ENCODE peak calls at places on chromosomes 2 and 18, in six cellular contexts. One of them, this sample, is unnamed.

GRCh38 chr18:7590800-7591560 is 23.9 kb downstream of the PTPRM start:
- DNase-seq in adrenal gland: no peak
- DNase-seq in PC-3: peak; percentile 20
- DNase-seq in mammary epithelial cell: no peak
- DNase-seq in cardiac muscle cell: no peak
- DNase-seq in upper lobe of left lung: no peak
- DNase-seq in this sample: no peak

GRCh38 chr18:58355243-58355642 is 273.6 kb downstream of the ALPK2 start:
- DNase-seq in cardiac muscle cell: no peak
- DNase-seq in upper lobe of left lung: no peak
- DNase-seq in adrenal gland: no peak
- DNase-seq in PC-3: peak; percentile 3
- DNase-seq in mammary epithelial cell: no peak
- DNase-seq in this sample: no peak

GRCh38 chr18:39454866-39455265 is 1889.3 kb upstream of the CELF4 start:
- DNase-seq in PC-3: no peak
- DNase-seq in cardiac muscle cell: no peak
- DNase-seq in upper lobe of left lung: no peak
- DNase-seq in adrenal gland: no peak
- DNase-seq in mammary epithelial cell: no peak
- DNase-seq in this sample: no peak

GRCh38 chr2:71637736-71638135 is 184.4 kb downstream of the DYSF start:
- DNase-seq in cardiac muscle cell: no peak
- DNase-seq in adrenal gland: no peak
- DNase-seq in PC-3: no peak
- DNase-seq in mammary epithelial cell: no peak
- DNase-seq in upper lobe of left lung: no peak
- DNase-seq in this sample: no peak

GRCh38 chr2:45170191-45170975 is 161.1 kb upstream of the SIX2 start:
- DNase-seq in adrenal gland: no peak
- DNase-seq in cardiac muscle cell: peak; percentile 34
- DNase-seq in upper lobe of left lung: peak; percentile 72
- DNase-seq in mammary epithelial cell: no peak
- DNase-seq in PC-3: no peak
- DNase-seq in this sample: no peak

GRCh38 chr2:161992526-161992925 is 81.5 kb downstream of the DPP4 start:
- DNase-seq in mammary epithelial cell: no peak
- DNase-seq in PC-3: no peak
- DNase-seq in adrenal gland: no peak
- DNase-seq in upper lobe of left lung: no peak
- DNase-seq in cardiac muscle cell: no peak
- DNase-seq in this sample: no peak

GRCh38 chr2:135121016-135121657 is 69.0 kb downstream of the RAB3GAP1 start:
- DNase-seq in cardiac muscle cell: no peak
- DNase-seq in PC-3: no peak
- DNase-seq in upper lobe of left lung: no peak
- DNase-seq in adrenal gland: no peak
- DNase-seq in mammary epithelial cell: no peak
- DNase-seq in this sample: no peak

GRCh38 chr18:39655341-39655740 is 2089.7 kb upstream of the CELF4 start:
- DNase-seq in PC-3: no peak
- DNase-seq in adrenal gland: no peak
- DNase-seq in upper lobe of left lung: no peak
- DNase-seq in cardiac muscle cell: no peak
- DNase-seq in mammary epithelial cell: no peak
- DNase-seq in this sample: no peak

GRCh38 chr18:77065221-77065981 is 67.2 kb downstream of the MBP start:
- DNase-seq in upper lobe of left lung: no peak
- DNase-seq in PC-3: peak; percentile 87
- DNase-seq in adrenal gland: no peak
- DNase-seq in cardiac muscle cell: no peak
- DNase-seq in mammary epithelial cell: peak; percentile 86
- DNase-seq in this sample: peak; percentile 63

GRCh38 chr18:43485565-43485964 is 208.3 kb upstream of the SYT4 start:
- DNase-seq in adrenal gland: no peak
- DNase-seq in cardiac muscle cell: no peak
- DNase-seq in PC-3: no peak
- DNase-seq in upper lobe of left lung: no peak
- DNase-seq in mammary epithelial cell: no peak
- DNase-seq in this sample: no peak

GRCh38 chr2:111135910-111136297 is 15.2 kb downstream of the BCL2L11 start:
- DNase-seq in cardiac muscle cell: no peak
- DNase-seq in upper lobe of left lung: peak; percentile 81
- DNase-seq in adrenal gland: no peak
- DNase-seq in PC-3: peak; percentile 50
- DNase-seq in mammary epithelial cell: no peak
- DNase-seq in this sample: no peak

GRCh38 chr2:36487947-36488346 is 110.0 kb downstream of the FEZ2 start:
- DNase-seq in mammary epithelial cell: no peak
- DNase-seq in adrenal gland: no peak
- DNase-seq in upper lobe of left lung: no peak
- DNase-seq in PC-3: no peak
- DNase-seq in cardiac muscle cell: no peak
- DNase-seq in this sample: no peak

GRCh38 chr2:177129610-177130009 is 83.0 kb upstream of the HNRNPA3 start:
- DNase-seq in mammary epithelial cell: no peak
- DNase-seq in cardiac muscle cell: no peak
- DNase-seq in upper lobe of left lung: no peak
- DNase-seq in adrenal gland: no peak
- DNase-seq in PC-3: no peak
- DNase-seq in this sample: no peak

GRCh38 chr18:62744076-62744705 is 28.9 kb downstream of the PHLPP1 start:
- DNase-seq in PC-3: peak; percentile 5
- DNase-seq in cardiac muscle cell: no peak
- DNase-seq in mammary epithelial cell: no peak
- DNase-seq in adrenal gland: no peak
- DNase-seq in upper lobe of left lung: no peak
- DNase-seq in this sample: no peak

GRCh38 chr2:171307560-171307959 is 126.2 kb downstream of the METTL8 start:
- DNase-seq in upper lobe of left lung: no peak
- DNase-seq in adrenal gland: no peak
- DNase-seq in mammary epithelial cell: no peak
- DNase-seq in PC-3: peak; percentile 16
- DNase-seq in cardiac muscle cell: no peak
- DNase-seq in this sample: no peak

GRCh38 chr2:165640232-165640923 is 153.7 kb downstream of the GALNT3 start:
- DNase-seq in PC-3: no peak
- DNase-seq in adrenal gland: no peak
- DNase-seq in cardiac muscle cell: peak; percentile 1
- DNase-seq in mammary epithelial cell: no peak
- DNase-seq in upper lobe of left lung: no peak
- DNase-seq in this sample: no peak

GRCh38 chr2:71181316-71181715 is 45.6 kb downstream of the PAIP2B start:
- DNase-seq in PC-3: peak; percentile 75
- DNase-seq in upper lobe of left lung: no peak
- DNase-seq in cardiac muscle cell: no peak
- DNase-seq in mammary epithelial cell: peak; percentile 51
- DNase-seq in adrenal gland: no peak
- DNase-seq in this sample: no peak

GRCh38 chr18:79988079-79988924 is at the start of gene TXNL4A:
- DNase-seq in PC-3: peak; percentile 92
- DNase-seq in mammary epithelial cell: peak; percentile 81
- DNase-seq in upper lobe of left lung: peak; percentile 98
- DNase-seq in cardiac muscle cell: peak; percentile 87
- DNase-seq in adrenal gland: peak; percentile 85
- DNase-seq in this sample: peak; percentile 81

GRCh38 chr2:36423172-36423571 is 67.6 kb downstream of the CRIM1 start:
- DNase-seq in mammary epithelial cell: no peak
- DNase-seq in adrenal gland: no peak
- DNase-seq in cardiac muscle cell: no peak
- DNase-seq in PC-3: no peak
- DNase-seq in upper lobe of left lung: no peak
- DNase-seq in this sample: no peak

GRCh38 chr18:7541835-7542234 is 25.3 kb upstream of the PTPRM start:
- DNase-seq in cardiac muscle cell: no peak
- DNase-seq in PC-3: no peak
- DNase-seq in adrenal gland: no peak
- DNase-seq in mammary epithelial cell: no peak
- DNase-seq in upper lobe of left lung: no peak
- DNase-seq in this sample: no peak

GRCh38 chr2:160207804-160208661 is 8.0 kb upstream of the ITGB6 start:
- DNase-seq in cardiac muscle cell: no peak
- DNase-seq in upper lobe of left lung: no peak
- DNase-seq in mammary epithelial cell: peak; percentile 98
- DNase-seq in adrenal gland: peak; percentile 71
- DNase-seq in PC-3: peak; percentile 98
- DNase-seq in this sample: no peak

GRCh38 chr2:161965994-161966393 is 108.0 kb downstream of the DPP4 start:
- DNase-seq in upper lobe of left lung: no peak
- DNase-seq in adrenal gland: no peak
- DNase-seq in mammary epithelial cell: peak; percentile 67
- DNase-seq in cardiac muscle cell: no peak
- DNase-seq in PC-3: peak; percentile 65
- DNase-seq in this sample: no peak

GRCh38 chr2:133140620-133141019 is 427.6 kb downstream of the NCKAP5 start:
- DNase-seq in upper lobe of left lung: no peak
- DNase-seq in cardiac muscle cell: no peak
- DNase-seq in adrenal gland: no peak
- DNase-seq in mammary epithelial cell: no peak
- DNase-seq in PC-3: no peak
- DNase-seq in this sample: no peak

GRCh38 chr2:56191617-56192016 is 7.8 kb downstream of the CCDC85A start:
- DNase-seq in adrenal gland: no peak
- DNase-seq in PC-3: peak; percentile 81
- DNase-seq in mammary epithelial cell: peak; percentile 46
- DNase-seq in cardiac muscle cell: peak; percentile 45
- DNase-seq in upper lobe of left lung: no peak
- DNase-seq in this sample: no peak

GRCh38 chr2:189629553-189630453 is 31.5 kb upstream of the ASNSD1 start:
- DNase-seq in mammary epithelial cell: no peak
- DNase-seq in cardiac muscle cell: no peak
- DNase-seq in PC-3: no peak
- DNase-seq in adrenal gland: no peak
- DNase-seq in upper lobe of left lung: no peak
- DNase-seq in this sample: no peak

GRCh38 chr2:149038442-149039212 is at the start of gene LYPD6B:
- DNase-seq in adrenal gland: no peak
- DNase-seq in upper lobe of left lung: peak; percentile 89
- DNase-seq in mammary epithelial cell: peak; percentile 16
- DNase-seq in cardiac muscle cell: peak; percentile 66
- DNase-seq in PC-3: peak; percentile 63
- DNase-seq in this sample: no peak

GRCh38 chr2:55052087-55053061 is 2.1 kb upstream of the RTN4 start:
- DNase-seq in PC-3: no peak
- DNase-seq in mammary epithelial cell: no peak
- DNase-seq in upper lobe of left lung: no peak
- DNase-seq in adrenal gland: no peak
- DNase-seq in cardiac muscle cell: no peak
- DNase-seq in this sample: no peak

GRCh38 chr2:160220545-160221009 is 20.5 kb upstream of the ITGB6 start:
- DNase-seq in mammary epithelial cell: peak; percentile 100
- DNase-seq in adrenal gland: no peak
- DNase-seq in cardiac muscle cell: no peak
- DNase-seq in upper lobe of left lung: no peak
- DNase-seq in PC-3: no peak
- DNase-seq in this sample: no peak

GRCh38 chr18:48837676-48838075 is 113.1 kb downstream of the SMAD7 start:
- DNase-seq in upper lobe of left lung: no peak
- DNase-seq in cardiac muscle cell: no peak
- DNase-seq in mammary epithelial cell: no peak
- DNase-seq in PC-3: no peak
- DNase-seq in adrenal gland: no peak
- DNase-seq in this sample: no peak

GRCh38 chr2:116833052-116833451 is 981.4 kb upstream of the DDX18 start:
- DNase-seq in PC-3: no peak
- DNase-seq in cardiac muscle cell: no peak
- DNase-seq in mammary epithelial cell: no peak
- DNase-seq in adrenal gland: no peak
- DNase-seq in upper lobe of left lung: no peak
- DNase-seq in this sample: no peak
- H3K9me3 ChIP-seq in PC-3: no peaks in the 10 kb centered on the region
- H3K9me3 ChIP-seq in cardiac muscle cell: no peaks in the 10 kb centered on the region
- H3K9me3 ChIP-seq in mammary epithelial cell: peaks cover 5% of the 10 kb centered on the region
- H3K9me3 ChIP-seq in adrenal gland: no peaks in the 10 kb centered on the region
- H3K9me3 ChIP-seq in upper lobe of left lung: no peaks in the 10 kb centered on the region
- H3K9me3 ChIP-seq in this sample: no peaks in the 10 kb centered on the region

DNA sequence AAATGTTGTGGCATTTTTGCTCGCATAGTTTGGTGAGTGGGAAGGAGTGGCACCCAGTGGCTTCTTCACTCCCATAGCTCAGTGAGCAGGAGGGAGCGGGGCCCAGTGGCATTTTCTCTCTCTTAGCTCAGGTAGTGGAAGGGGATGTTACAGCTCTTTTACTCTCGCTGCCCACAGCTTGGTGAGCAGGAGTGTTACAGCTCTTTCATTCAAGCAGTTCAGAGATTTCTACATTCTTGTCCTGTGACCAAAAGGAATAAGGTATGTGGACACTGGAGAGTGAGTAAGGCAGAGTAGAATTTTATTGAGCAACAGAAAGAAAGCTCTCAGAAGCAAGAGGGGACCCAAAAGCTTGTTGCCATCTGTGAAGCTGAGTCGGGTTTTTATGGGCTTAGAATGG is 192.4 kb downstream of the SPAG16 start:
- DNase-seq in upper lobe of left lung: no peak
- DNase-seq in PC-3: peak; percentile 6
- DNase-seq in adrenal gland: no peak
- DNase-seq in cardiac muscle cell: no peak
- DNase-seq in mammary epithelial cell: peak; percentile 36
- DNase-seq in this sample: no peak
- H3K9me3 ChIP-seq in upper lobe of left lung: peaks cover 26% of the 10 kb centered on the region
- H3K9me3 ChIP-seq in PC-3: peaks cover 14% of the 10 kb centered on the region
- H3K9me3 ChIP-seq in adrenal gland: peaks cover 10% of the 10 kb centered on the region
- H3K9me3 ChIP-seq in cardiac muscle cell: no peaks in the 10 kb centered on the region
- H3K9me3 ChIP-seq in mammary epithelial cell: peaks cover 10% of the 10 kb centered on the region
- H3K9me3 ChIP-seq in this sample: no peaks in the 10 kb centered on the region

GRCh38 chr2:13495039-13495438 is 778.3 kb downstream of the TRIB2 start:
- DNase-seq in mammary epithelial cell: no peak
- DNase-seq in upper lobe of left lung: no peak
- DNase-seq in cardiac muscle cell: no peak
- DNase-seq in adrenal gland: no peak
- DNase-seq in PC-3: no peak
- DNase-seq in this sample: no peak
- H3K9me3 ChIP-seq in mammary epithelial cell: no peaks in the 10 kb centered on the region
- H3K9me3 ChIP-seq in upper lobe of left lung: no peaks in the 10 kb centered on the region
- H3K9me3 ChIP-seq in cardiac muscle cell: no peaks in the 10 kb centered on the region
- H3K9me3 ChIP-seq in adrenal gland: no peaks in the 10 kb centered on the region
- H3K9me3 ChIP-seq in PC-3: no peaks in the 10 kb centered on the region
- H3K9me3 ChIP-seq in this sample: no peaks in the 10 kb centered on the region

GRCh38 chr2:121550669-121551068 is 20.0 kb downstream of the RNU4ATAC start:
- DNase-seq in adrenal gland: no peak
- DNase-seq in upper lobe of left lung: no peak
- DNase-seq in PC-3: no peak
- DNase-seq in cardiac muscle cell: no peak
- DNase-seq in mammary epithelial cell: no peak
- DNase-seq in this sample: no peak

GRCh38 chr2:121545257-121545656 is 14.6 kb downstream of the RNU4ATAC start:
- DNase-seq in adrenal gland: no peak
- DNase-seq in PC-3: no peak
- DNase-seq in upper lobe of left lung: no peak
- DNase-seq in cardiac muscle cell: no peak
- DNase-seq in mammary epithelial cell: no peak
- DNase-seq in this sample: no peak

DNA sequence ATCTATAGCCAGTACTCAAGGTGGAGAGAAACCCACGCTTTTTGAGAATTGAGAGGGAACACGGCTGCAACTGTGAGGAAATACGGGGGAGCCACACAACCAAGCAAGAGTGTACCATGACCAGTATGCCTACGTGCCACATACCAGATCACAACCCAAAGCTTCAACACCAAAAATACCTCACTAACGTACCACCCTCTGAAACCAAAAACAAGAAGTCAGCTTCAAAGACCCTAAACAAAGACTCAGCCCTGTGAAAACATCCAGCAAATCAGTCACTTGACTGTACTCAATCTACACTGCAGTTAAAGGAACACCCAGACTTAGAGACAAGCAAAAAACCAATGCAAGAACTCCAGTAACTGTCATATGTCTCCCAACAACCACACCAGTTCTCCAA is 17.0 kb downstream of the RNU4ATAC start:
- DNase-seq in adrenal gland: no peak
- DNase-seq in mammary epithelial cell: no peak
- DNase-seq in PC-3: no peak
- DNase-seq in cardiac muscle cell: no peak
- DNase-seq in upper lobe of left lung: no peak
- DNase-seq in this sample: no peak
- H3K9me3 ChIP-seq in adrenal gland: no peaks in the 10 kb centered on the region
- H3K9me3 ChIP-seq in mammary epithelial cell: no peaks in the 10 kb centered on the region
- H3K9me3 ChIP-seq in PC-3: no peaks in the 10 kb centered on the region
- H3K9me3 ChIP-seq in cardiac muscle cell: no peaks in the 10 kb centered on the region
- H3K9me3 ChIP-seq in upper lobe of left lung: no peaks in the 10 kb centered on the region
- H3K9me3 ChIP-seq in this sample: no peaks in the 10 kb centered on the region

This sample was measured in T-helper 17 cell.